ENCODE peak calls at places on chromosomes 7 and 10, in five cellular contexts. Y, P, H, F and L are unnamed samples.

GRCh38 chr10:116684781-116685180 is 57.6 kb downstream of the HSPA12A start:
- DNase-seq in Y (no peak), P (no peak), F (no peak), H (no peak), L (no peak)

GRCh38 chr7:143227806-143228205 is 6.0 kb downstream of the TAS2R40 start:
- DNase-seq in H (no peak), P (no peak), Y (no peak), F (no peak), L (no peak)

GRCh38 chr7:52147240-52147639 is 830.6 kb upstream of the COBL start:
- DNase-seq in Y (no peak), P (no peak), F (no peak), H (no peak), L (no peak)

GRCh38 chr7:71613316-71613715 is 481.4 kb downstream of the GALNT17 start:
- DNase-seq in F (no peak), Y (no peak), H (no peak), P (no peak), L (no peak)

GRCh38 chr10:70131560-70131937 is 1.1 kb downstream of the AIFM2 start:
- DNase-seq in H (no peak), F (no peak), Y (no peak), P (no peak), L (no peak)

GRCh38 chr10:72061491-72061890 is 26.9 kb downstream of the SPOCK2 start:
- DNase-seq in F (no peak), H (no peak), P (peak), Y (peak), L (no peak)

GRCh38 chr7:126228356-126229061 is 1024.2 kb downstream of the GRM8 start:
- DNase-seq in P (no peak), Y (no peak), F (no peak), H (no peak), L (no peak)

GRCh38 chr10:92290076-92290836 is 622 bp downstream of the CPEB3 start:
- DNase-seq in Y (peak), H (peak), P (no peak), F (no peak), L (peak)

GRCh38 chr10:1346201-1346600 is 290.0 kb downstream of the WDR37 start:
- DNase-seq in F (no peak), P (no peak), H (no peak), Y (no peak), L (no peak)

GRCh38 chr10:1344408-1344807 is 288.2 kb downstream of the WDR37 start:
- DNase-seq in F (no peak), P (no peak), H (no peak), Y (no peak), L (no peak)

GRCh38 chr10:1347525-1347924 is 291.3 kb downstream of the WDR37 start:
- DNase-seq in H (no peak), Y (no peak), F (no peak), P (no peak), L (no peak)

GRCh38 chr10:1344846-1345245 is 288.7 kb downstream of the WDR37 start:
- DNase-seq in F (no peak), P (no peak), Y (no peak), H (no peak), L (no peak)

DNA sequence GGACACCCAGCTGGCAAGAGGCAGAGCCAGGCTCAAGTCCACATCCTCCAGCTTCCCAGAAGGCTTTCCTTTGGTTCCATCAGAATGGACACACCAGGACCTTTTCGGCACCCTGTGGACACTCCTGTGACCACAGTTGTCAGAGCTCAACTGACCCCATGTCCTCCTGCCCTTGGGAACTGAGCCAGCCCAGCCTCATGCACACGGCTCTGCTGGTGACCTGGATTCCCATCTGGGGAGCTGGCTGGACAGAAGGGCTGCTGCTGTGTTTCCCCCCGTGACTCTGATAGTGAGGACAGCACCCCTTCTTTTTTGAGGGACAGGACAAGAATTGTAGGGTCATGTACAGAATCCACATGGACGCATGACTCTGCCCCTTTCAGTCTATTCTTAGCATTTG is 289.2 kb downstream of the WDR37 start:
- DNase-seq in Y (no peak), H (no peak), F (no peak), P (peak), L (no peak)
- TF ChIP-seq ZBTB33 in Y (no peak), H (no peak), F (no peak), P (no peak), L (no peak)

GRCh38 chr10:6297951-6298381 is 95.2 kb downstream of the PFKFB3 start:
- DNase-seq in Y (no peak), F (no peak), P (no peak), H (no peak), L (no peak)
- TF ChIP-seq ZBTB33 in Y (no peak), F (no peak), P (no peak), H (no peak), L (no peak)

GRCh38 chr10:31125789-31126188 is 94.1 kb upstream of the ZNF438 start:
- DNase-seq in H (no peak), P (no peak), Y (no peak), F (no peak), L (no peak)
- TF ChIP-seq ZBTB33 in H (no peak), P (no peak), Y (no peak), F (no peak), L (no peak)

DNA sequence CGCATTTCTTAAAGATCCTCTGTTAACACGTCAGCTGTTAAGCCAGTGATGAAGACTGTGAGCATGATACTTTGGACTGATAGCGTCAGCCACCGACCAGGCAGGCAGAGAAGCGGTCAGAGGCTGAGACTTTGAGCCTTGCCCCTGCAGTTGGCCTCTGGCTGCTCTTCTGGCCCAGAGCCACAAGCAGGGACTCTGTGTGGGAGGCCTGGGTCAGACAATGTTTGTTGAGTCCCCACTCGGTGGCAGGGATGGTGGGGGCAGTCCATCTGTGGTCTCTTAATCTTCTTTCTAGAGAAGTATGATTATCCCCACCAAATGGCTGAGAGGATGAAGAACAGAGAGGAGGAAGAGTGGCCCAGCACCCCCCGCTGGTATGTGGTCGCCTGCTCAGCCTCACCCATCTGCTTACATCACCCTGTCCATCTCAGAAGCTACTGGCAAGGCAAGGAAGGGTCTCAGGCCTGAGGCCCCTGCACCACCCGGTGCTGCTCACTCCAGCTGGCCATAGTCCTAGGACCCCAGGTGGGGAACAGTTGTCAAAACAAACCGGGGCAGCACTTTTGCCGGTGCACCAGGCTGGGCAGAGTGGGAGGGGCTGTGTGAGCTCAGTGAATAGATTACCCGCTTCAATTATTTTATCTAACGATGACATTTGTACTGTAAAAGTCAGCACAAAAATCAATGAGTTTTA is 202.9 kb downstream of the GRID1 start:
- DNase-seq in F (no peak), H (peak), Y (no peak), P (peak), L (no peak)
- TF ChIP-seq ZBTB33 in F (no peak), H (no peak), Y (no peak), P (no peak), L (no peak)

GRCh38 chr10:1377231-1377630 is 321.0 kb downstream of the WDR37 start:
- DNase-seq in P (no peak), F (no peak), H (no peak), Y (no peak), L (no peak)
- TF ChIP-seq ZBTB33 in P (no peak), F (no peak), H (no peak), Y (no peak), L (no peak)

GRCh38 chr7:76372984-76373833 is 14.4 kb upstream of the YWHAG start:
- DNase-seq in H (no peak), P (no peak), F (no peak), Y (peak), L (no peak)
- TF ChIP-seq ZBTB33 in H (no peak), P (no peak), F (no peak), Y (no peak), L (no peak)

DNA sequence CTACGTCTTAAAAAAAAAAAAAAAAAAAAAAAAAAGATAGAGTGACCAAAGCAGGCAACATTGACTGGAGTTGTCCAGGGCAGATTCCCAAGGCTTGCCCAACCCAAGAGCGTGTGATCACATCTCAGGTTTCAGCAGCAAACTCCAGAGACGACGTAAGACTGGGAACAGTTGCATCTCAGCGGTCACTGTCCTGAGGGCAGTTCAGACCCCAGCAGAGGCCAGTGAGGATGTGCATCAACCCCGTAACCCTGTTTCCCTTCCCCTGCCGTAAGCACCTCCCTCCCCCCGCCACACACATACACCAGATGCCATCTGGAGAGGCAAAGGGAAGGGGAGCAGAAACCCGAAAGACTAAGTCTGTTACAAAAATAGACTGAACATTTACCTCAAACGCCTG is 19.3 kb upstream of the TOMM7 start:
- DNase-seq in P (no peak), F (no peak), H (no peak), Y (no peak), L (no peak)
- TF ChIP-seq ZBTB33 in P (no peak), F (no peak), H (no peak), Y (no peak), L (no peak)

GRCh38 chr7:42876182-42877068 is 35.4 kb downstream of the C7orf25 start:
- DNase-seq in P (peak), H (peak), Y (peak), F (no peak), L (peak)
- TF ChIP-seq ZBTB33 in P (no peak), H (no peak), Y (no peak), F (no peak), L (no peak)

GRCh38 chr7:118753464-118753863 is 529.0 kb downstream of the ANKRD7 start:
- DNase-seq in P (no peak), Y (no peak), F (no peak), H (no peak), L (no peak)
- TF ChIP-seq ZBTB33 in P (no peak), Y (no peak), F (no peak), H (no peak), L (no peak)

GRCh38 chr10:80861882-80862281 is 324.2 kb downstream of the SH2D4B start:
- DNase-seq in Y (peak), P (no peak), F (no peak), H (no peak), L (no peak)
- TF ChIP-seq ZBTB33 in Y (no peak), P (no peak), F (no peak), H (no peak), L (no peak)